ENCODE peak calls at places on chromosomes 3 and 15, in five cellular contexts. V, W, F, C and Y are unnamed samples.

GRCh38 chr3:142636664-142637063 is 40.5 kb downstream of the PLS1 start:
- DNase-seq in C (no peak), W (no peak), F (no peak), V (no peak), Y (no peak)

GRCh38 chr3:127233371-127233770 is 40.4 kb downstream of the PRR23E start:
- DNase-seq in V (peak; percentile 21), F (no peak), C (no peak), W (no peak), Y (no peak)

GRCh38 chr3:168029705-168030104 is 66.0 kb downstream of the GOLIM4 start:
- DNase-seq in W (peak; percentile 79), F (no peak), C (no peak), V (no peak), Y (no peak)

GRCh38 chr3:13019706-13020105 is 53.5 kb downstream of the IQSEC1 start:
- DNase-seq in W (no peak), V (no peak), F (no peak), C (no peak), Y (no peak)

GRCh38 chr3:153614563-153614962 is 452.5 kb downstream of the RAP2B start:
- DNase-seq in C (no peak), F (no peak), V (no peak), W (no peak), Y (peak; percentile 50)

GRCh38 chr3:194070634-194071409 is 65.1 kb upstream of the HES1 start:
- DNase-seq in F (peak; percentile 59), V (peak; percentile 81), C (peak; percentile 72), W (peak; percentile 55), Y (no peak)

GRCh38 chr15:89042387-89042786 is 45.9 kb upstream of the ABHD2 start:
- DNase-seq in C (no peak), W (no peak), V (no peak), F (no peak), Y (no peak)

GRCh38 chr15:43082509-43082908 is 23.3 kb downstream of the UBR1 start:
- DNase-seq in V (no peak), C (no peak), F (no peak), W (no peak), Y (no peak)

GRCh38 chr3:72896996-72897757 is 9.3 kb downstream of the GXYLT2 start:
- DNase-seq in C (no peak), F (no peak), V (no peak), W (no peak), Y (no peak)

GRCh38 chr3:46668116-46668515 is 25.4 kb downstream of the ALS2CL start:
- DNase-seq in C (no peak), V (no peak), F (no peak), W (no peak), Y (no peak)

GRCh38 chr3:195032106-195032759 is 238.7 kb downstream of the XXYLT1 start:
- DNase-seq in F (no peak), W (peak; percentile 96), C (no peak), V (no peak), Y (no peak)

GRCh38 chr3:117355566-117355965 is 646.0 kb downstream of the TUSC7 start:
- DNase-seq in V (peak; percentile 26), C (peak; percentile 26), W (no peak), F (no peak), Y (no peak)

GRCh38 chr15:75695634-75696302 is 16.9 kb downstream of the CSPG4 start:
- DNase-seq in W (no peak), C (no peak), V (peak; percentile 42), F (no peak), Y (no peak)

GRCh38 chr3:16011376-16011775 is 163.1 kb upstream of the GALNT15 start:
- DNase-seq in V (no peak), C (no peak), F (no peak), W (no peak), Y (no peak)

GRCh38 chr3:66354001-66354400 is 133.2 kb downstream of the SLC25A26 start:
- DNase-seq in C (no peak), V (no peak), F (no peak), W (no peak), Y (no peak)

GRCh38 chr3:150825192-150825915 is 62.4 kb upstream of the SIAH2 start:
- DNase-seq in F (no peak), C (no peak), W (no peak), V (no peak), Y (no peak)

GRCh38 chr3:57179580-57180410 is 14.6 kb upstream of the IL17RD start:
- DNase-seq in V (peak; percentile 51), W (peak; percentile 3), F (no peak), C (no peak), Y (no peak)

GRCh38 chr3:15693340-15693739 is 91.8 kb downstream of the BTD start:
- DNase-seq in V (no peak), W (no peak), C (no peak), F (no peak), Y (no peak)

GRCh38 chr3:141389703-141390102 is 21.4 kb downstream of the ZBTB38 start:
- DNase-seq in W (no peak), C (no peak), V (no peak), F (no peak), Y (no peak)

GRCh38 chr3:98602078-98602678 is 8.8 kb upstream of the CPOX start:
- DNase-seq in W (peak; percentile 45), F (peak; percentile 19), V (peak; percentile 74), C (peak; percentile 71), Y (no peak)

GRCh38 chr3:57434041-57434440 is 110.1 kb downstream of the DNAH12 start:
- DNase-seq in F (no peak), C (no peak), V (peak; percentile 25), W (peak; percentile 62), Y (peak; percentile 2)

GRCh38 chr3:8745619-8746370 is 12.2 kb downstream of the CAV3 start:
- DNase-seq in W (no peak), F (no peak), C (no peak), V (no peak), Y (no peak)

GRCh38 chr3:14290631-14291385 is 111.6 kb upstream of the SLC6A6 start:
- DNase-seq in F (no peak), V (no peak), W (no peak), C (no peak), Y (no peak)

GRCh38 chr15:80584973-80585372 is 110.1 kb upstream of the ABHD17C start:
- DNase-seq in V (no peak), F (no peak), C (no peak), W (no peak), Y (no peak)